ENCODE peak calls at places on chromosome 20, in seven cellular contexts. C is lower leg skin; Q is HFFc6; H is amygdala; J is posterior vena cava; Z is stimulated activated CD4-positive, alpha-beta T cell treated with anti-CD3 and anti-CD28 coated beads, Interleukin-15, amount 100 ng/mL, for 24 hours; O is left kidney. W is an unnamed sample.

GRCh38 chr20:2524435-2525272 is 11.7 kb upstream of the TMC2 start:
- DNase-seq in J (peak), Q (peak), O (peak), Z (peak), H (peak), C (peak), W (peak)

GRCh38 chr20:3875378-3875974 is 13.7 kb upstream of the PANK2 start:
- DNase-seq in C (no peak), Q (no peak), H (no peak), O (no peak), J (no peak), Z (no peak), W (peak)

GRCh38 chr20:3340443-3340842 is 67.0 kb downstream of the DNAAF9 start:
- DNase-seq in H (peak), O (no peak), J (peak), C (peak), Q (no peak), Z (no peak), W (no peak)

GRCh38 chr20:63746766-63747315 is 7.3 kb downstream of the SLC2A4RG start:
- DNase-seq in Q (no peak), Z (no peak), H (no peak), J (no peak), C (no peak), O (no peak), W (no peak)

GRCh38 chr20:23668477-23668951 is 20.3 kb downstream of the CST4 start:
- DNase-seq in C (peak), H (peak), O (peak), Z (peak), Q (peak), J (no peak), W (peak)

GRCh38 chr20:46563170-46563847 is 12.9 kb upstream of the OCSTAMP start:
- DNase-seq in Q (no peak), C (peak), O (no peak), Z (no peak), J (no peak), H (no peak), W (peak)

GRCh38 chr20:39893013-39893685 is 795.9 kb downstream of the MAFB start:
- DNase-seq in H (no peak), C (no peak), O (no peak), Q (no peak), Z (no peak), J (no peak), W (no peak)

GRCh38 chr20:57844626-57845596 is 135.1 kb upstream of the PMEPA1 start:
- DNase-seq in Z (no peak), Q (no peak), C (peak), O (no peak), J (no peak), H (no peak), W (no peak)

GRCh38 chr20:32447136-32448027 is 89.3 kb downstream of the ASXL1 start:
- DNase-seq in C (peak), H (no peak), J (peak), Q (no peak), O (no peak), Z (no peak), W (no peak)